ENCODE peak calls at places on chromosome 18, in eight cellular contexts. G, O, M, X, L, P, U and J are unnamed samples.

GRCh38 chr18:49788327-49788908 is 24.9 kb downstream of the ACAA2 start:
- DNase-seq in G (no peak), O (no peak), M (no peak), X (no peak), L (no peak), P (no peak), U (no peak), J (peak)

GRCh38 chr18:35289293-35290069 is 548 bp downstream of the ZSCAN30 start:
- DNase-seq in G (no peak), O (peak), M (no peak), X (peak), L (no peak), P (no peak), U (no peak), J (peak)

GRCh38 chr18:7111134-7111533 is 6.5 kb downstream of the LAMA1 start:
- DNase-seq in G (no peak), O (no peak), M (no peak), X (no peak), L (no peak), P (no peak), U (no peak), J (no peak)

GRCh38 chr18:78776706-78777105 is 202.9 kb upstream of the SALL3 start:
- DNase-seq in G (no peak), O (peak), M (no peak), X (no peak), L (no peak), P (no peak), U (no peak), J (no peak)

GRCh38 chr18:48741866-48742265 is 203.0 kb downstream of the CTIF start:
- DNase-seq in G (no peak), O (no peak), M (no peak), X (no peak), L (no peak), P (no peak), U (no peak), J (no peak)

GRCh38 chr18:63232826-63233225 is 86.7 kb downstream of the BCL2 start:
- DNase-seq in G (no peak), O (no peak), M (no peak), X (no peak), L (no peak), P (no peak), U (no peak), J (no peak)

GRCh38 chr18:3055861-3056260 is 42.9 kb upstream of the LPIN2 start:
- DNase-seq in G (no peak), O (no peak), M (no peak), X (no peak), L (no peak), P (no peak), U (no peak), J (no peak)

GRCh38 chr18:48345596-48345995 is 63.6 kb downstream of the ZBTB7C start:
- DNase-seq in G (no peak), O (peak), M (no peak), X (no peak), L (no peak), P (no peak), U (no peak), J (no peak)

GRCh38 chr18:36186461-36187137 is 698 bp upstream of the MOCOS start:
- DNase-seq in G (no peak), O (peak), M (peak), X (peak), L (no peak), P (no peak), U (no peak), J (peak)

GRCh38 chr18:13566941-13567762 is 159.2 kb downstream of the FAM210A start:
- DNase-seq in G (no peak), O (peak), M (no peak), X (no peak), L (no peak), P (peak), U (no peak), J (peak)

GRCh38 chr18:73101977-73102376 is 234.2 kb upstream of the NETO1 start:
- DNase-seq in G (no peak), O (no peak), M (no peak), X (no peak), L (no peak), P (no peak), U (no peak), J (no peak)

GRCh38 chr18:58024139-58024538 is 19.9 kb upstream of the NEDD4L start:
- DNase-seq in G (no peak), O (no peak), M (no peak), X (no peak), L (no peak), P (peak), U (no peak), J (no peak)

GRCh38 chr18:45312727-45313126 is 302.5 kb upstream of the SLC14A2 start:
- DNase-seq in G (no peak), O (no peak), M (no peak), X (no peak), L (no peak), P (no peak), U (no peak), J (no peak)

GRCh38 chr18:32612651-32613050 is 142.0 kb upstream of the GAREM1 start:
- DNase-seq in G (no peak), O (no peak), M (no peak), X (no peak), L (no peak), P (no peak), U (no peak), J (no peak)